ENCODE peak calls at places on chromosomes 16 and 17, in four cellular contexts. M is neural progenitor cell, E is PC-3, Y is HCT116. J is an unnamed sample.

GRCh38 chr17:81397314-81398169 is 2.3 kb downstream of the BAHCC1 start:
- DNase-seq in M (peak; percentile 97), E (peak; percentile 62), Y (no peak), J (peak; percentile 85)

GRCh38 chr17:46991618-46992017 is 12.6 kb upstream of the RPRML start:
- DNase-seq in M (no peak), E (no peak), Y (no peak), J (no peak)

GRCh38 chr17:10349403-10349802 is 23.4 kb downstream of the MYH13 start:
- DNase-seq in M (peak; percentile 34), E (no peak), Y (peak; percentile 19), J (peak; percentile 11)

GRCh38 chr16:88069397-88070168 is 118.3 kb downstream of the BANP start:
- DNase-seq in M (no peak), E (no peak), Y (no peak), J (no peak)

GRCh38 chr17:21530311-21530710 is 154.2 kb downstream of the KCNJ12 start:
- DNase-seq in M (no peak), E (no peak), Y (no peak), J (no peak)

GRCh38 chr16:65833171-65833871 is 533.2 kb upstream of the CDH5 start:
- DNase-seq in M (no peak), E (peak; percentile 69), Y (no peak), J (peak; percentile 90)

GRCh38 chr17:2365132-2365531 is 27.8 kb downstream of the SGSM2 start:
- DNase-seq in M (no peak), E (no peak), Y (no peak), J (no peak)

GRCh38 chr17:64064331-64064730 is 43.9 kb upstream of the ICAM2 start:
- DNase-seq in M (no peak), E (no peak), Y (no peak), J (no peak)

GRCh38 chr16:1770328-1771071 is 843 bp downstream of the NME3 start:
- DNase-seq in M (peak; percentile 55), E (peak; percentile 60), Y (peak; percentile 62), J (peak; percentile 94)

GRCh38 chr16:57562066-57562465 is 19.6 kb downstream of the ADGRG5 start:
- DNase-seq in M (no peak), E (no peak), Y (no peak), J (no peak)

DNA sequence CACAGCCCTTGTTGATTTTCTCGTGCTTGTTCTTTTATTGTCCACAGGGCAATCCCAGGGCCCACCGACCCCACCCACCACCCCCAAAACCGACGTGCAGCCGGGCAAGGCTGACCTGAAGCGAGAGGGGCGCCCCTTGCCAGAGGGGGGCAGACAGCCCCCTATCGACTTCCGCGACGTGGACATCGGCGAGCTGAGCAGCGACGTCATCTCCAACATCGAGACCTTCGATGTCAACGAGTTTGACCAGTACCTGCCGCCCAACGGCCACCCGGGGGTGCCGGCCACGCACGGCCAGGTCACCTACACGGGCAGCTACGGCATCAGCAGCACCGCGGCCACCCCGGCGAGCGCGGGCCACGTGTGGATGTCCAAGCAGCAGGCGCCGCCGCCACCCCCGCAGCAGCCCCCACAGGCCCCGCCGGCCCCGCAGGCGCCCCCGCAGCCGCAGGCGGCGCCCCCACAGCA is 2.7 kb downstream of the SOX9 start:
- DNase-seq in M (no peak), E (no peak), Y (no peak), J (no peak)
- TF ChIP-seq EZH2phosphoT487 in M (no peak), E (no peak), Y (no peak), J (no peak)

GRCh38 chr16:64669573-64669972 is 452.3 kb downstream of the CDH11 start:
- DNase-seq in M (no peak), E (no peak), Y (no peak), J (no peak)
- H3K9me3 ChIP-seq in M (no peaks in the 10 kb centered on the region), E (no peaks in the 10 kb centered on the region), Y (peaks cover 3% of the 10 kb centered on the region), J (no peaks in the 10 kb centered on the region)

GRCh38 chr17:68290955-68291835 is at the start of the genes ARSG and SLC16A6:
- DNase-seq in M (peak; percentile 91), E (peak; percentile 82), Y (peak; percentile 54), J (peak; percentile 72)

GRCh38 chr17:68288804-68289203 is 2.1 kb downstream of the SLC16A6 start:
- DNase-seq in M (peak; percentile 25), E (no peak), Y (no peak), J (no peak)

GRCh38 chr17:68290268-68290954 is 516 bp downstream of the SLC16A6 start:
- DNase-seq in M (peak; percentile 58), E (peak; percentile 54), Y (no peak), J (peak; percentile 25)

GRCh38 chr17:68289473-68289872 is 1.5 kb downstream of the SLC16A6 start:
- DNase-seq in M (no peak), E (peak; percentile 64), Y (no peak), J (peak; percentile 20)

DNA sequence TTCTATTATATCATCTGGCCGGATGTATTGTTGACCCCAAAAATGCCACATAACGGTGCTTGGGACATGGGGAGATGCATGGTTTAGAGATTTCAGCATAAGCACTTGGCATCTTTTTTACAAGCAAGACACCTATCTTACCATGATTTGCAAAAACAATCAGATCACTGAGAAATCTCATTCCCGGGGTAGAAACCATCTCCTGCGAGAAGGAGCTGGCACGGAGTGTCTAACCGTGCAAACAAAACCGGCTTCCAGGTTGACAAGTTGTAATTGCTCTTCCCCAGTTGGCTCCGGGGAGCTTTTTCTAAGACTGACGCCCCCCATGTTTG is 1.0 kb downstream of the SLC16A6 start:
- DNase-seq in M (no peak), E (peak; percentile 29), Y (no peak), J (peak; percentile 20)
- H3K9ac ChIP-seq in M (no peak overlapping the region), E (peak overlapping the region; percentile 89), Y (no peak overlapping the region), J (peak overlapping the region; percentile 82)

GRCh38 chr16:20178297-20178696 is 104.6 kb upstream of the GPR139 start:
- DNase-seq in M (no peak), E (no peak), Y (no peak), J (no peak)

GRCh38 chr16:20181949-20182348 is 108.3 kb upstream of the GPR139 start:
- DNase-seq in M (no peak), E (no peak), Y (no peak), J (no peak)

DNA sequence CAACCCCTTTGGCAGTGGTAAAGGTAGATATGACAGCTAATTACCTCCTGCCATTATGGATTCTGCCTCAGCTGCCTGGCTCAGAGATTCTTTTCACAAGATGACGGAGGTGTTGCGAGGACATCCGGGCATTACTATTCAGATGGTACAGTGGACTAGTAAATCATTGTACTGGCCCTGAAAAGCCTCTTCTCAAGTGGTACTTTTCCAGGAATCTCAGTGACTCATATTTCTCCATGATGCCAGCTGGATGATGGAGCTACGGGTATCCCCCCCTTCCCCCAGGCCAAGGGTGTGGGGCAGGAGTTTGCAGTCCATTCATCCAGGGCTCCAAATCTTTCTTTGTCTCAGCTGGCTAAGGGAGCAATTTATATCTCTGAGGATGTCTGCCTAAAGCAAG is 107.7 kb upstream of the GPR139 start:
- DNase-seq in M (no peak), E (no peak), Y (no peak), J (no peak)
- TF ChIP-seq EZH2phosphoT487 in M (no peak), E (no peak), Y (no peak), J (no peak)

J was measured in GM23248.